ENCODE peak calls at places on chromosomes 16 and 17, in seven cellular contexts. S is GM04504; T is mesothelial cell of epicardium; J is EL; I is cardiac fibroblast; B is activated naive CD8-positive, alpha-beta T cell treated with anti-CD3 and anti-CD28 coated beads, Interleukin-2, amount 50 U/mL, for 16 hours; Z is activated CD8-positive, alpha-beta T cell treated with anti-CD3 and anti-CD28 coated beads for 36 hours. V is an unnamed sample.

GRCh38 chr17:77445908-77446535 is 305.3 kb downstream of the SEC14L1 start:
- DNase-seq in T (no peak), J (no peak), S (no peak), I (peak; percentile 74), B (no peak), Z (peak; percentile 85), V (no peak)

GRCh38 chr16:71542377-71542776 is 16.2 kb downstream of the CHST4 start:
- DNase-seq in B (no peak), T (no peak), Z (peak; percentile 87), S (no peak), I (peak; percentile 30), J (peak; percentile 60), V (no peak)

GRCh38 chr16:66028505-66029216 is 337.8 kb upstream of the CDH5 start:
- DNase-seq in Z (no peak), S (peak; percentile 83), J (peak; percentile 86), B (no peak), I (peak; percentile 77), T (no peak), V (no peak)

GRCh38 chr16:12323007-12323699 is 346.6 kb downstream of the SNX29 start:
- DNase-seq in T (no peak), I (no peak), Z (peak; percentile 76), S (no peak), B (peak; percentile 5), J (no peak), V (no peak)

GRCh38 chr16:78407191-78407590 is 307.7 kb downstream of the WWOX start:
- DNase-seq in J (no peak), S (no peak), B (no peak), T (no peak), I (peak; percentile 2), Z (no peak), V (no peak)

GRCh38 chr16:69479806-69480205 is 55.4 kb downstream of the CYB5B start:
- DNase-seq in T (no peak), J (peak; percentile 16), S (no peak), Z (no peak), B (no peak), I (no peak), V (no peak)

GRCh38 chr17:81044764-81045589 is 10.0 kb downstream of the BAIAP2 start:
- DNase-seq in B (no peak), Z (no peak), T (peak; percentile 56), S (no peak), J (peak; percentile 59), I (peak; percentile 68), V (no peak)

GRCh38 chr16:81275064-81275532 is 36.6 kb downstream of the BCO1 start:
- DNase-seq in S (no peak), J (no peak), I (no peak), B (no peak), T (no peak), Z (no peak), V (no peak)

GRCh38 chr17:67837965-67838364 is 12.7 kb downstream of the BPTF start:
- DNase-seq in B (no peak), S (no peak), Z (no peak), I (no peak), T (no peak), J (no peak), V (no peak)

GRCh38 chr16:65312071-65312470 is 190.2 kb upstream of the CDH11 start:
- DNase-seq in T (no peak), I (peak; percentile 24), J (peak; percentile 75), B (no peak), Z (no peak), S (no peak), V (no peak)

GRCh38 chr16:14353340-14353739 is 276.7 kb downstream of the PARN start:
- DNase-seq in Z (no peak), T (no peak), I (no peak), S (no peak), B (no peak), J (no peak), V (no peak)